ENCODE peak calls at places on chromosomes 16 and 17, in six cellular contexts. One of them, this sample, is unnamed.

GRCh38 chr17:60602385-60602742 is 2.4 kb downstream of the PPM1D start:
- DNase-seq in H1: peak; percentile 39
- DNase-seq in IMR-90: no peak
- DNase-seq in mesendoderm: peak; percentile 17
- DNase-seq in H9: no peak
- DNase-seq in mesenchymal stem cell: peak; percentile 48
- DNase-seq in this sample: no peak

GRCh38 chr16:71846443-71846842 is 667 bp downstream of the ATXN1L start:
- DNase-seq in IMR-90: no peak
- DNase-seq in H1: peak; percentile 49
- DNase-seq in mesendoderm: peak; percentile 18
- DNase-seq in mesenchymal stem cell: peak; percentile 39
- DNase-seq in H9: no peak
- DNase-seq in this sample: no peak

GRCh38 chr17:13346081-13346533 is 255.6 kb downstream of the HS3ST3A1 start:
- DNase-seq in H1: no peak
- DNase-seq in H9: peak; percentile 71
- DNase-seq in mesenchymal stem cell: peak; percentile 93
- DNase-seq in mesendoderm: peak; percentile 37
- DNase-seq in IMR-90: peak; percentile 97
- DNase-seq in this sample: no peak

GRCh38 chr17:44546711-44547606 is 10.3 kb upstream of the FZD2 start:
- DNase-seq in mesenchymal stem cell: peak; percentile 75
- DNase-seq in mesendoderm: no peak
- DNase-seq in H9: no peak
- DNase-seq in H1: no peak
- DNase-seq in IMR-90: peak; percentile 73
- DNase-seq in this sample: no peak

GRCh38 chr17:27551701-27552466 is 79.1 kb upstream of the LGALS9 start:
- DNase-seq in mesendoderm: peak; percentile 88
- DNase-seq in IMR-90: peak; percentile 38
- DNase-seq in H1: no peak
- DNase-seq in mesenchymal stem cell: no peak
- DNase-seq in H9: peak; percentile 65
- DNase-seq in this sample: no peak

GRCh38 chr17:16488572-16488997 is 3.4 kb downstream of the LRRC75A start:
- DNase-seq in H9: peak; percentile 51
- DNase-seq in mesenchymal stem cell: no peak
- DNase-seq in H1: no peak
- DNase-seq in IMR-90: no peak
- DNase-seq in mesendoderm: peak; percentile 48
- DNase-seq in this sample: no peak

GRCh38 chr17:43434902-43435319 is 36.1 kb downstream of the ARL4D start:
- DNase-seq in H9: no peak
- DNase-seq in mesenchymal stem cell: no peak
- DNase-seq in mesendoderm: no peak
- DNase-seq in IMR-90: no peak
- DNase-seq in H1: no peak
- DNase-seq in this sample: no peak

GRCh38 chr17:4332296-4332970 is 34.0 kb downstream of the UBE2G1 start:
- DNase-seq in H9: no peak
- DNase-seq in mesendoderm: peak; percentile 65
- DNase-seq in H1: no peak
- DNase-seq in IMR-90: peak; percentile 33
- DNase-seq in mesenchymal stem cell: peak; percentile 57
- DNase-seq in this sample: peak; percentile 21

GRCh38 chr17:40795019-40795667 is 4.6 kb downstream of the KRT28 start:
- DNase-seq in IMR-90: no peak
- DNase-seq in mesenchymal stem cell: no peak
- DNase-seq in H1: no peak
- DNase-seq in H9: no peak
- DNase-seq in mesendoderm: no peak
- DNase-seq in this sample: no peak

GRCh38 chr17:600576-601301 is 113.9 kb downstream of the VPS53 start:
- DNase-seq in H9: no peak
- DNase-seq in H1: no peak
- DNase-seq in mesenchymal stem cell: peak; percentile 4
- DNase-seq in IMR-90: peak; percentile 43
- DNase-seq in mesendoderm: no peak
- DNase-seq in this sample: no peak

GRCh38 chr17:1486802-1487695 is 5.4 kb downstream of the MYO1C start:
- DNase-seq in mesenchymal stem cell: peak; percentile 81
- DNase-seq in H1: peak; percentile 79
- DNase-seq in IMR-90: no peak
- DNase-seq in mesendoderm: peak; percentile 91
- DNase-seq in H9: peak; percentile 89
- DNase-seq in this sample: peak; percentile 54

GRCh38 chr16:13923703-13924298 is 3.8 kb downstream of the ERCC4 start:
- DNase-seq in mesendoderm: peak; percentile 51
- DNase-seq in H9: no peak
- DNase-seq in IMR-90: peak; percentile 67
- DNase-seq in mesenchymal stem cell: peak; percentile 60
- DNase-seq in H1: no peak
- DNase-seq in this sample: peak; percentile 21

GRCh38 chr16:67249178-67249759 is 490 bp downstream of the SLC9A5 start:
- DNase-seq in mesendoderm: no peak
- DNase-seq in H9: no peak
- DNase-seq in IMR-90: no peak
- DNase-seq in mesenchymal stem cell: peak; percentile 34
- DNase-seq in H1: peak; percentile 62
- DNase-seq in this sample: no peak

GRCh38 chr16:72985148-72985882 is 62.6 kb downstream of the ZFHX3 start:
- DNase-seq in H1: no peak
- DNase-seq in mesenchymal stem cell: peak; percentile 58
- DNase-seq in IMR-90: peak; percentile 48
- DNase-seq in mesendoderm: no peak
- DNase-seq in H9: no peak
- DNase-seq in this sample: no peak

GRCh38 chr16:22402191-22402590 is 27.8 kb upstream of the CDR2 start:
- DNase-seq in H1: no peak
- DNase-seq in mesendoderm: no peak
- DNase-seq in mesenchymal stem cell: no peak
- DNase-seq in IMR-90: peak; percentile 20
- DNase-seq in H9: no peak
- DNase-seq in this sample: no peak

GRCh38 chr17:46832945-46833839 is 14.7 kb upstream of the WNT3 start:
- DNase-seq in mesenchymal stem cell: no peak
- DNase-seq in H1: no peak
- DNase-seq in mesendoderm: peak; percentile 70
- DNase-seq in IMR-90: peak; percentile 87
- DNase-seq in H9: peak; percentile 43
- DNase-seq in this sample: no peak

GRCh38 chr16:2337431-2338296 is 2.9 kb downstream of the ABCA3 start:
- DNase-seq in H9: no peak
- DNase-seq in IMR-90: no peak
- DNase-seq in H1: peak; percentile 29
- DNase-seq in mesendoderm: no peak
- DNase-seq in mesenchymal stem cell: no peak
- DNase-seq in this sample: no peak

GRCh38 chr16:64864232-64864803 is 257.5 kb downstream of the CDH11 start:
- DNase-seq in H1: no peak
- DNase-seq in mesendoderm: no peak
- DNase-seq in IMR-90: peak; percentile 98
- DNase-seq in H9: no peak
- DNase-seq in mesenchymal stem cell: peak; percentile 90
- DNase-seq in this sample: no peak

GRCh38 chr17:49104511-49105074 is 28.0 kb upstream of the B4GALNT2 start:
- DNase-seq in H1: no peak
- DNase-seq in mesenchymal stem cell: peak; percentile 89
- DNase-seq in IMR-90: peak; percentile 80
- DNase-seq in H9: no peak
- DNase-seq in mesendoderm: no peak
- DNase-seq in this sample: no peak

GRCh38 chr17:78900816-78901215 is 2.2 kb downstream of the CEP295NL start:
- DNase-seq in H1: no peak
- DNase-seq in mesendoderm: no peak
- DNase-seq in H9: no peak
- DNase-seq in mesenchymal stem cell: no peak
- DNase-seq in IMR-90: no peak
- DNase-seq in this sample: no peak

GRCh38 chr17:43880420-43880991 is 26.8 kb downstream of the MPP2 start:
- DNase-seq in mesenchymal stem cell: peak; percentile 26
- DNase-seq in mesendoderm: peak; percentile 55
- DNase-seq in H9: peak; percentile 80
- DNase-seq in H1: peak; percentile 86
- DNase-seq in IMR-90: no peak
- DNase-seq in this sample: peak; percentile 33

GRCh38 chr16:79415983-79416641 is 184.4 kb downstream of the MAF start:
- DNase-seq in H9: no peak
- DNase-seq in mesenchymal stem cell: no peak
- DNase-seq in H1: no peak
- DNase-seq in mesendoderm: no peak
- DNase-seq in IMR-90: no peak
- DNase-seq in this sample: no peak

GRCh38 chr17:7251330-7252175 is at the start of gene CTDNEP1:
- DNase-seq in mesendoderm: peak; percentile 100
- DNase-seq in H9: peak; percentile 100
- DNase-seq in mesenchymal stem cell: peak; percentile 100
- DNase-seq in IMR-90: peak; percentile 100
- DNase-seq in H1: peak; percentile 99
- DNase-seq in this sample: no peak
- H2AK5ac ChIP-seq in mesendoderm: no peak within 1 kb of the TSS
- H2AK5ac ChIP-seq in H9: no peak within 1 kb of the TSS
- H2AK5ac ChIP-seq in mesenchymal stem cell: no peak within 1 kb of the TSS
- H2AK5ac ChIP-seq in IMR-90: peak within 1 kb of the TSS; percentile 95
- H2AK5ac ChIP-seq in H1: no peak within 1 kb of the TSS
- H2AK5ac ChIP-seq in this sample: peak within 1 kb of the TSS; percentile 4

GRCh38 chr16:30929167-30929566 is 5.8 kb downstream of the FBXL19 start:
- DNase-seq in mesendoderm: no peak
- DNase-seq in IMR-90: no peak
- DNase-seq in mesenchymal stem cell: no peak
- DNase-seq in H1: no peak
- DNase-seq in H9: no peak
- DNase-seq in this sample: no peak

GRCh38 chr16:30928390-30928789 is 5.0 kb downstream of the FBXL19 start:
- DNase-seq in H1: no peak
- DNase-seq in mesendoderm: no peak
- DNase-seq in H9: no peak
- DNase-seq in mesenchymal stem cell: no peak
- DNase-seq in IMR-90: no peak
- DNase-seq in this sample: no peak

GRCh38 chr16:30926937-30927788 is 3.8 kb downstream of the FBXL19 start:
- DNase-seq in IMR-90: no peak
- DNase-seq in H1: no peak
- DNase-seq in mesendoderm: no peak
- DNase-seq in H9: no peak
- DNase-seq in mesenchymal stem cell: no peak
- DNase-seq in this sample: no peak

GRCh38 chr16:30926333-30926811 is 3.0 kb downstream of the FBXL19 start:
- DNase-seq in IMR-90: no peak
- DNase-seq in H9: no peak
- DNase-seq in mesenchymal stem cell: no peak
- DNase-seq in mesendoderm: no peak
- DNase-seq in H1: no peak
- DNase-seq in this sample: no peak

GRCh38 chr16:30927789-30928378 is 4.5 kb downstream of the FBXL19 start:
- DNase-seq in IMR-90: peak; percentile 25
- DNase-seq in H1: peak; percentile 76
- DNase-seq in mesendoderm: peak; percentile 97
- DNase-seq in mesenchymal stem cell: peak; percentile 22
- DNase-seq in H9: peak; percentile 96
- DNase-seq in this sample: peak; percentile 48
- H2BK15ac ChIP-seq in IMR-90: no peak overlapping the region
- H2BK15ac ChIP-seq in H1: no peak overlapping the region
- H2BK15ac ChIP-seq in mesendoderm: no peak overlapping the region
- H2BK15ac ChIP-seq in mesenchymal stem cell: no peak overlapping the region
- H2BK15ac ChIP-seq in H9: no peak overlapping the region
- H2BK15ac ChIP-seq in this sample: no peak overlapping the region

GRCh38 chr16:11356573-11357331 is 11.5 kb downstream of the RMI2 start:
- DNase-seq in H1: peak; percentile 85
- DNase-seq in mesendoderm: peak; percentile 84
- DNase-seq in H9: peak; percentile 76
- DNase-seq in IMR-90: peak; percentile 61
- DNase-seq in mesenchymal stem cell: peak; percentile 74
- DNase-seq in this sample: peak; percentile 51

GRCh38 chr16:11360581-11360980 is 15.3 kb downstream of the RMI2 start:
- DNase-seq in H9: no peak
- DNase-seq in H1: no peak
- DNase-seq in mesendoderm: no peak
- DNase-seq in IMR-90: no peak
- DNase-seq in mesenchymal stem cell: no peak
- DNase-seq in this sample: no peak

GRCh38 chr16:11359370-11359769 is 14.1 kb downstream of the RMI2 start:
- DNase-seq in H1: no peak
- DNase-seq in mesendoderm: peak; percentile 92
- DNase-seq in H9: no peak
- DNase-seq in mesenchymal stem cell: peak; percentile 76
- DNase-seq in IMR-90: peak; percentile 90
- DNase-seq in this sample: no peak

GRCh38 chr16:11361043-11361442 is 15.8 kb downstream of the RMI2 start:
- DNase-seq in mesendoderm: no peak
- DNase-seq in H1: no peak
- DNase-seq in IMR-90: no peak
- DNase-seq in mesenchymal stem cell: no peak
- DNase-seq in H9: no peak
- DNase-seq in this sample: no peak

DNA sequence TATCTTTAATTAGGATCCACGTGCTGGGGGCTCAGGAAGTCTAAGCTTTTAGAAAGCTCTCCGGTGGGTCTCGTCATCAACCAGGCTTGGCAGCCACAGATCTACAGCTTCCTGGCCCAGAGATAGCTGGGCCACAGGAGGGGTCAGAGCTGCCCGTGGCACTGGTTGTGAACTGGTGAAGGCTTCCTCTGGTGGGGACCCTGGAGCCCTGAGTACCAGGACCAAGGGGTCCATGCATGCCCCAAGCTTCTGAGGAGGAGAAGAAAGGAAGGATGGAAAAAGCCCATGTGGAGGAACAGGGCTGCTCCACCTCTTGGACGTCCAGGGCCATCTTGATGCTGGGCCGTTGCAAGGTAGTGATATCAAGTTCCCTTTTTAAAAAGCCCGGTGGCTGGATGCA is 13.3 kb downstream of the RMI2 start:
- DNase-seq in IMR-90: no peak
- DNase-seq in H9: no peak
- DNase-seq in H1: no peak
- DNase-seq in mesenchymal stem cell: no peak
- DNase-seq in mesendoderm: no peak
- DNase-seq in this sample: no peak
- H2AK5ac ChIP-seq in IMR-90: peak overlapping the region; percentile 90
- H2AK5ac ChIP-seq in H9: no peak overlapping the region
- H2AK5ac ChIP-seq in H1: no peak overlapping the region
- H2AK5ac ChIP-seq in mesenchymal stem cell: peak overlapping the region; percentile 96
- H2AK5ac ChIP-seq in mesendoderm: no peak overlapping the region
- H2AK5ac ChIP-seq in this sample: no peak overlapping the region

DNA sequence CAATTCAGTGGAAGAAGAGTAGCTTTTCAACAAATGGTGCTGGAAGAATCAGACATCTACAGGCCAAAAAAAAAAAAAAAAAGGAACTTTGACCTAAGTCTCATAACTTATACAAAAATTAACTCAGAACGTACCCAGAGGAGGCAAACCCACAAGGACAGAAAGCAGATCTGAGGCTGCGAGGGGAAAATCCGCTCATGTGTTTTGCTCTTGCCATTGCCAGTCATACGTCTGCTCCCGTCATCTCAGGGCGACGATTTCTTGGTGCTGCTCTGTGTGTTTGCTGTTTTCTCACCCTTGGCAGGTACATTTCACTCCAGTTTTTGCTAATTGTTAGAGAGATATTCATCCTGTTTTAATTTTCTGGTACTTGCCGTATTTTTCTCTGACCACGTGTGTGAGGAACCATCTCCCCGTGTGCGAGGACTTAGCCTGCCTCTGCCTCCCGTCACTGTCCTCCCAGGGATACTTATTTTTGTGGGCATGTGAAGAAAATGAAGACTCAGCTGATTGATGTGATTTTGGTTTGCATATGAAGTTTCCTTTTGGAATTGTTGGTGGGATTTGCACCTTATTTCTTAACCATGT is 33.4 kb upstream of the ACSF3 start:
- DNase-seq in H9: no peak
- DNase-seq in H1: no peak
- DNase-seq in mesenchymal stem cell: no peak
- DNase-seq in mesendoderm: no peak
- DNase-seq in IMR-90: no peak
- DNase-seq in this sample: no peak
- H2BK15ac ChIP-seq in H9: no peak overlapping the region
- H2BK15ac ChIP-seq in H1: no peak overlapping the region
- H2BK15ac ChIP-seq in mesenchymal stem cell: no peak overlapping the region
- H2BK15ac ChIP-seq in mesendoderm: no peak overlapping the region
- H2BK15ac ChIP-seq in IMR-90: no peak overlapping the region
- H2BK15ac ChIP-seq in this sample: no peak overlapping the region